ENCODE peak calls at places on chromosomes 11 and 22, in four cellular contexts. Z, C, O and S are unnamed samples.
A peak's percentile ranks its signal among the peaks of the same experiment; 100 is the strongest.

GRCh38 chr11:72655896-72656464 is 18.2 kb downstream of the PDE2A start:
- DNase-seq in O (no peak), C (no peak), Z (no peak), S (no peak)

GRCh38 chr11:107566569-107566968 is 1.0 kb upstream of the ALKBH8 start:
- DNase-seq in Z (no peak), O (no peak), C (no peak), S (no peak)

GRCh38 chr11:4211991-4212390 is 117.4 kb downstream of the RRM1 start:
- DNase-seq in O (no peak), Z (no peak), C (no peak), S (no peak)

GRCh38 chr11:94877446-94878200 is 95.7 kb downstream of the CWC15 start:
- DNase-seq in Z (no peak), C (no peak), O (no peak), S (no peak)

GRCh38 chr11:111598546-111598945 is 3.7 kb upstream of the SIK2 start:
- DNase-seq in C (peak; percentile 65), O (no peak), Z (no peak), S (peak; percentile 77)

GRCh38 chr11:1830500-1831223 is 4.1 kb upstream of the SYT8 start:
- DNase-seq in Z (no peak), O (no peak), C (no peak), S (no peak)

GRCh38 chr11:34986883-34987525 is 70.6 kb downstream of the PDHX start:
- DNase-seq in C (no peak), Z (no peak), O (no peak), S (no peak)

GRCh38 chr11:28400236-28401100 is 292.3 kb downstream of the METTL15 start:
- DNase-seq in Z (no peak), O (no peak), C (no peak), S (no peak)

GRCh38 chr11:299081-299891 is at the start of gene IFITM5:
- DNase-seq in C (no peak), O (no peak), Z (no peak), S (no peak)

GRCh38 chr11:8973121-8973520 is 8.9 kb upstream of the TMEM9B start:
- DNase-seq in C (no peak), O (no peak), Z (no peak), S (no peak)

GRCh38 chr11:3879216-3879966 is 23.9 kb downstream of the STIM1 start:
- DNase-seq in Z (no peak), C (no peak), O (no peak), S (no peak)

GRCh38 chr22:21055564-21055834 is 9.8 kb downstream of the LRRC74B start:
- DNase-seq in Z (no peak), O (no peak), C (no peak), S (no peak)

GRCh38 chr11:67300256-67300755 is 3.0 kb upstream of the SSH3 start:
- DNase-seq in C (no peak), O (no peak), Z (no peak), S (no peak)

GRCh38 chr11:45022294-45023064 is 71.8 kb upstream of the TP53I11 start:
- DNase-seq in Z (no peak), O (no peak), C (no peak), S (no peak)

GRCh38 chr11:45024357-45024756 is 73.7 kb upstream of the TP53I11 start:
- DNase-seq in Z (no peak), O (no peak), C (no peak), S (no peak)

GRCh38 chr11:45021692-45022130 is 71.0 kb upstream of the TP53I11 start:
- DNase-seq in Z (peak; percentile 51), C (peak; percentile 25), O (no peak), S (peak; percentile 34)

GRCh38 chr11:45023065-45023365 is 72.3 kb upstream of the TP53I11 start:
- DNase-seq in C (no peak), Z (no peak), O (no peak), S (no peak)

DNA sequence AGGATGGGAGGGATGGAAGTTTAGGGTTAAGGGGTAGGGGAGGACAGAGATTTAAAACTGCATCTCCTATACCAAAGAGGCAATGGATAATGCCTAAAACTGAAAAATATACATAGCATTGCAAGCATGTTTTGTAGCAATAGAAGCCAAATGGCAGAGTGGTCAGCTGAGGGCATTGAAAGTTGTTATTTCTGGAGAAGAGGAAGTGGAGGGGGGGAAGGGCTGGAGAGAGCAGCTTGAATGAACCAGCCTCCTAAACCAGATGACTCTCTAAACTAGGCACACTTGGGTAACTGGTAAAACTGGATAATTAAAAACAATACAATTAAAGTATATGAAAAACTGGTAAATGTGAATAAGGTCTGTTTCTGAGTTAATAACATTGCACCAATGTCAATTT is 70.3 kb upstream of the TP53I11 start:
- DNase-seq in Z (no peak), O (no peak), C (no peak), S (no peak)
- H3K4me3 ChIP-seq in Z (no peak overlapping the region), O (no peak overlapping the region), C (no peak overlapping the region), S (no peak overlapping the region)

GRCh38 chr11:60765355-60765754 is 8.7 kb downstream of the MS4A15 start:
- DNase-seq in C (no peak), O (no peak), Z (no peak), S (no peak)
- H3K4me3 ChIP-seq in C (no peak overlapping the region), O (no peak overlapping the region), Z (no peak overlapping the region), S (no peak overlapping the region)

GRCh38 chr11:12119502-12119901 is 9.1 kb downstream of the MICAL2 start:
- DNase-seq in O (no peak), Z (no peak), C (no peak), S (no peak)

GRCh38 chr11:12118940-12119339 is 8.6 kb downstream of the MICAL2 start:
- DNase-seq in Z (peak; percentile 43), O (no peak), C (no peak), S (no peak)

GRCh38 chr11:12117200-12117995 is 7.0 kb downstream of the MICAL2 start:
- DNase-seq in Z (peak; percentile 46), C (peak; percentile 79), O (no peak), S (no peak)

GRCh38 chr11:12114487-12115033 is 4.2 kb downstream of the MICAL2 start:
- DNase-seq in O (no peak), C (no peak), Z (peak; percentile 49), S (no peak)

DNA sequence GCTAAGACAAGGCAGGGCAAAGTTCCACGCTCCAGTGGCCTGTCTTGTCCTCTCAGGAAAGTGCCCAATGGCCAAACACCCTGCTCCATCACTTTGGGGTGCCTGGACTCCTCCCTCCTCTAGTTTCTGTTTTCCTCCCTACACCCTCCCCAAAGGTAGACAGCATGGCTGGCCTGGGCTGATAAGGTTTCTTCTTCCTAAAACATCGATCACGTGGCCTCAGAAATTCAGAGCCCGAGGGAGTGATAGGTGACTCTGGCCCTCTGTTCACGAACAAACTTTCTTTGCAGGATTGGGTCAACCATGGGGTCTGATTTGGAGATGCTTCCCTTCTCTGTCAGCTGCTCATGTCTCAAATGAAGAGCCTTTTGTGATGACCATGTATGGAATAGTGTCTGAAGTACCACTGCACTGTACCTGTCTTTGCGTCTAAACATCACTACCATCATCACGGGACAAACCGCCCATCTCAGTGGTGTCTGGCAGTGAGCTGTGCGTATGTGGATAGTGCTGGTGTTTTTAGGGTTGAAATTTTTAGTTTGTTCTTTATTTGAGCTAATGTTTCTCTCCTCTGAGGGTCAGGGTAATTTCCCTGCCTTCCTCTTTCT is 6.1 kb downstream of the MICAL2 start:
- DNase-seq in Z (no peak), C (no peak), O (no peak), S (no peak)
- H3K4me3 ChIP-seq in Z (no peak overlapping the region), C (no peak overlapping the region), O (no peak overlapping the region), S (no peak overlapping the region)

GRCh38 chr22:24207264-24208011 is 26.2 kb downstream of the SUSD2 start:
- DNase-seq in O (no peak), Z (no peak), C (no peak), S (no peak)
- H3K4me3 ChIP-seq in O (no peak overlapping the region), Z (no peak overlapping the region), C (no peak overlapping the region), S (no peak overlapping the region)

GRCh38 chr11:120259241-120259640 is 19.3 kb downstream of the POU2F3 start:
- DNase-seq in Z (no peak), C (no peak), O (no peak), S (no peak)
- H3K4me3 ChIP-seq in Z (no peak overlapping the region), C (no peak overlapping the region), O (no peak overlapping the region), S (no peak overlapping the region)

GRCh38 chr11:65471410-65471762 is 27.5 kb upstream of the MALAT1 start:
- DNase-seq in O (no peak), Z (peak; percentile 78), C (peak; percentile 84), S (no peak)
- H3K4me3 ChIP-seq in O (peak overlapping the region; percentile 42), Z (peak overlapping the region; percentile 28), C (peak overlapping the region; percentile 19), S (peak overlapping the region; percentile 16)

GRCh38 chr22:23836692-23837495 is 1.9 kb downstream of the DERL3 start:
- DNase-seq in O (no peak), C (no peak), Z (no peak), S (no peak)
- H3K4me3 ChIP-seq in O (no peak overlapping the region), C (no peak overlapping the region), Z (no peak overlapping the region), S (no peak overlapping the region)

DNA sequence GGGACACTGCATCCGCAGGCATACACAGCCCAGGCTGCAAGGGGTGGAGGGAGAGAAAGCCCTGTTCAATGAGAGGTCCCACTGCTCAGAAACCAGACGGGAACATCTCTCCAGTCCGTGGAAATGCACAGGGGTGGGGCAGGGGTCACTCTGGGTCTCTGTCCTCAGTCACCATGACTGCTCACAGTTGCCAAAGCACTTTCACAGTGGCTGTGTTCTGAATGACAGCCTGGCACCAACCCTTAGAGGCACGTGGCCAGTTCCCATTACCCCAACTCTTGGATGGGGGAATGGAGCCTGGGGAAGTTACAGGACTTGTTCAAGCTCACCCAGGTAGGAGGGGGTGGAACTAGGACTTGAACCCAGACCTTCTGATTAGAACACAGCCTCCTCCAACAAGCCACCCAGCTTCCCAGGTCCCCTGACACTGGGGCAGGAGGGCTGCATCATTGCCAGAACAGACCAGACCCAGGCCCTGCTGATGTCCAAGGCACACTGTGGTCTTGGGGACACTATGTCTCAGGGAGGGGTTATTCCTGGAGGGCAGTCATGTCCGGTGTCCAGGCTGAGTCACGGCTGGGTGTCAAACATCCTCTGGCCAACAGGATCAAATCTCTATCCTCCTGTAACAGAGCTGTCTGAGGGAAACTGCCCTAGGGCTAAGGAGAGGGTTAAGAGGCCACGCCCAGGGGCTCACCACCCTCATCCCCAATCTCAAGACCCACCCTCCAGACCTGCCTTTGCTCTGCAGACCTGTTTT is 8.2 kb downstream of the ZNF70 start:
- DNase-seq in O (no peak), C (no peak), Z (no peak), S (no peak)
- H3K4me3 ChIP-seq in O (no peak overlapping the region), C (no peak overlapping the region), Z (no peak overlapping the region), S (no peak overlapping the region)

GRCh38 chr11:20156876-20157613 is 3.2 kb downstream of the DBX1 start:
- DNase-seq in Z (no peak), C (no peak), O (no peak), S (no peak)
- H3K4me3 ChIP-seq in Z (no peak overlapping the region), C (no peak overlapping the region), O (no peak overlapping the region), S (no peak overlapping the region)

DNA sequence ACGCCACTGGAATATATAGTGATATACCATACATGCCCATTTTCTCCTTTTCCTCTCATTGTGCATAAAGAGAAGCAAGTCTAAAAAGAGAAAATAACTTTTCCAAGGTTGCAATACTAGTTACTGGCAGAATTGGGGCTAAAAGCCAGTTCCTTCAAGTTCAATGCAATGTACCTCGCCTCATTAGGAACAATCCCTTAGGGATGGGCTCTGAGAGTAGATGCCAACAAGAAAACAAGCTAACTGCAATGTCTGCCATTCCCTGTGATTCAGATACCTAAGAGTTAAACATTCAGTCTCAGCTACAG is 114.3 kb downstream of the RBFOX2 start:
- DNase-seq in Z (no peak), C (no peak), O (no peak), S (no peak)
- H3K4me3 ChIP-seq in Z (peak overlapping the region; percentile 44), C (peak overlapping the region; percentile 40), O (peak overlapping the region; percentile 4), S (peak overlapping the region; percentile 2)